ENCODE peak calls at places on chromosomes 2 and 18, in six cellular contexts. W is CD8-positive, alpha-beta memory T cell; Z is thyroid gland; S is IMR-90; X is ovary; N is upper lobe of right lung. V is an unnamed sample. For H3K9me3, the result is how much of the 10 kb centered on the place peaks cover.

GRCh38 chr18:23719634-23720201 is 30.5 kb downstream of the LAMA3 start:
- DNase-seq in W (no peak), S (peak), Z (peak), X (no peak), N (no peak), V (no peak)

GRCh38 chr18:78936251-78937005 is 43.2 kb upstream of the SALL3 start:
- DNase-seq in N (no peak), Z (no peak), S (no peak), W (no peak), X (no peak), V (no peak)

GRCh38 chr2:222753251-222753824 is 81.9 kb downstream of the MOGAT1 start:
- DNase-seq in W (no peak), Z (no peak), N (no peak), S (peak), X (no peak), V (no peak)

GRCh38 chr18:23036611-23037259 is 98.5 kb upstream of the CABLES1 start:
- DNase-seq in Z (no peak), W (no peak), S (no peak), N (no peak), X (no peak), V (no peak)

GRCh38 chr2:65700004-65700651 is 267.7 kb upstream of the SPRED2 start:
- DNase-seq in W (no peak), S (no peak), Z (no peak), N (no peak), X (no peak), V (no peak)

GRCh38 chr2:234412726-234413125 is 84.2 kb downstream of the ARL4C start:
- DNase-seq in X (no peak), W (no peak), N (no peak), S (no peak), Z (no peak), V (no peak)

GRCh38 chr2:218070587-218070986 is 1.5 kb downstream of the RUFY4 start:
- DNase-seq in W (no peak), N (no peak), X (no peak), Z (no peak), S (no peak), V (no peak)

GRCh38 chr2:85389139-85389538 is 21.0 kb downstream of the CAPG start:
- DNase-seq in S (no peak), Z (no peak), W (no peak), N (no peak), X (peak), V (no peak)

GRCh38 chr18:60684843-60685513 is 312.4 kb upstream of the MC4R start:
- DNase-seq in Z (no peak), S (peak), N (no peak), W (no peak), X (no peak), V (no peak)

GRCh38 chr2:74658516-74658915 is 4.5 kb downstream of the SEMA4F start:
- DNase-seq in N (no peak), W (no peak), X (no peak), S (peak), Z (no peak), V (no peak)

GRCh38 chr2:148552675-148553331 is 91.7 kb upstream of the EPC2 start:
- DNase-seq in N (no peak), Z (peak), W (no peak), S (peak), X (no peak), V (no peak)

GRCh38 chr18:79182047-79182713 is 113.0 kb downstream of the ATP9B start:
- DNase-seq in N (no peak), S (no peak), W (no peak), X (no peak), Z (no peak), V (no peak)

GRCh38 chr18:46481048-46481846 is 175.8 kb downstream of the LOXHD1 start:
- DNase-seq in N (no peak), S (peak), W (peak), Z (peak), X (no peak), V (peak)

GRCh38 chr18:79011300-79011870 is 31.8 kb downstream of the SALL3 start:
- DNase-seq in S (no peak), N (no peak), Z (no peak), X (no peak), W (no peak), V (no peak)

GRCh38 chr2:214987261-214987660 is 151.2 kb downstream of the ABCA12 start:
- DNase-seq in S (no peak), W (no peak), X (no peak), N (no peak), Z (no peak), V (no peak)

GRCh38 chr2:241947876-241948275 is 78.3 kb downstream of the RTP5 start:
- DNase-seq in N (no peak), W (no peak), Z (no peak), S (no peak), X (no peak), V (no peak)

GRCh38 chr2:167134381-167135072 is 246.2 kb downstream of the XIRP2 start:
- DNase-seq in S (peak), N (no peak), Z (no peak), W (no peak), X (no peak), V (no peak)

GRCh38 chr2:237196866-237197618 is 111.4 kb downstream of the COPS8 start:
- DNase-seq in N (no peak), Z (no peak), X (peak), W (no peak), S (peak), V (no peak)

GRCh38 chr2:113910110-113910717 is 20.3 kb downstream of the ACTR3 start:
- DNase-seq in W (peak), N (no peak), S (peak), X (no peak), Z (no peak), V (no peak)

GRCh38 chr2:190446750-190447516 is 38.8 kb downstream of the MFSD6 start:
- DNase-seq in X (no peak), S (peak), N (no peak), Z (no peak), W (no peak), V (no peak)

GRCh38 chr2:11610624-11611242 is 59.3 kb downstream of the NTSR2 start:
- DNase-seq in W (no peak), N (peak), Z (no peak), S (no peak), X (no peak), V (no peak)

GRCh38 chr2:80348953-80349352 is 44.4 kb upstream of the LRRTM1 start:
- DNase-seq in S (no peak), X (no peak), N (no peak), W (no peak), Z (no peak), V (no peak)

GRCh38 chr18:14925281-14925709 is 177.3 kb downstream of the ANKRD30B start:
- DNase-seq in N (no peak), X (no peak), S (no peak), W (no peak), Z (no peak), V (no peak)

GRCh38 chr2:216495656-216496055 is 3.0 kb upstream of the RPL37A start:
- DNase-seq in X (no peak), N (no peak), Z (no peak), W (no peak), S (peak), V (no peak)

GRCh38 chr2:102226612-102227351 is 40.0 kb downstream of the IL1RL2 start:
- DNase-seq in W (no peak), Z (no peak), S (peak), N (no peak), X (no peak), V (no peak)

GRCh38 chr2:164538250-164538866 is 82.9 kb downstream of the GRB14 start:
- DNase-seq in Z (no peak), N (no peak), W (no peak), X (no peak), S (peak), V (no peak)

GRCh38 chr2:233834378-233834777 is 20.0 kb downstream of the HJURP start:
- DNase-seq in S (no peak), W (no peak), X (no peak), Z (no peak), N (no peak), V (no peak)

GRCh38 chr2:30758315-30758714 is 48.9 kb downstream of the CAPN13 start:
- DNase-seq in Z (no peak), X (no peak), S (no peak), W (no peak), N (peak), V (no peak)

GRCh38 chr2:8993902-8994278 is 9.6 kb downstream of the MBOAT2 start:
- DNase-seq in S (no peak), X (no peak), N (no peak), W (no peak), Z (no peak), V (no peak)

GRCh38 chr2:128787616-128788015 is 468.9 kb upstream of the HS6ST1 start:
- DNase-seq in N (no peak), S (no peak), W (no peak), X (no peak), Z (no peak), V (no peak)

GRCh38 chr18:28063181-28063790 is 113.6 kb downstream of the CDH2 start:
- DNase-seq in S (peak), W (no peak), N (no peak), Z (no peak), X (no peak), V (no peak)

GRCh38 chr2:229715895-229716507 is 1.6 kb upstream of the DNER start:
- DNase-seq in N (no peak), W (no peak), X (no peak), Z (no peak), S (no peak), V (no peak)

GRCh38 chr2:101396352-101396717 is 9.0 kb upstream of the CREG2 start:
- DNase-seq in N (no peak), W (no peak), S (peak), X (no peak), Z (no peak), V (no peak)

DNA sequence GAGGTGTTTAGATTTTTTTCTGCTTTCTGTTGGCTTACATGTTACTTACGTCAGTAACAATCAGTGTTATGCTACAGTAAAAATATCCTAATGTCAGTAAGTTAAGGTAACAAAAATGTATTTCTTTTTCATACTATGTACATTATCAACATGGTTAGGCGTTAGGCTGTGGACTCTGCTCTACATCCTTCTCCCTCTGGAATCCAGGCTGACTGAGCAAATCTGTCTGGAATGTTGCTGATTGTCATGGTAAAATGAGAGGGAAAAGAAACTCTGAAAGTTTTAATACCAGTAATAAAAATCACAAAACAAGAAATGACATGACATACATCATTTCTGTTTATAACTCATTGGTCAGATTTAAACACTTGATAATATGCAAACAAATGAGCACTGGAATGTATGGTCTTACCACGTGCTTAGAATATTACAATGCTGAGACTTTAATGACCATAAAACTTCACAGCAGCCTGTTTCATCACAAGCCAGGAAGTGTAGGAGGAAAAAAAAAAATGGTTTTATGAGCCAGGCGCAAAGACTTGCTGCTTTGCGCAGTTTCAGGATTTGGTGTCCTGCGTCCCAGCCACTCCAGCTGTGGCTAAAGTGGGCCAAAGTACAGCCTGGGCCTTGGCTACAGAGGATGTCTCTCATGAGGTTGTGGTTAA is 252.4 kb downstream of the FSIP2 start:
- DNase-seq in S (peak), X (no peak), Z (no peak), W (no peak), N (no peak), V (no peak)
- H3K9me3 ChIP-seq in S (under half), X (under half), Z (under half), W (under half), N (under half), V (under half)

GRCh38 chr2:172545408-172546075 is 10.3 kb upstream of the PDK1 start:
- DNase-seq in W (no peak), X (no peak), Z (no peak), S (no peak), N (no peak), V (no peak)
- H3K9me3 ChIP-seq in W (under half), X (under half), Z (under half), S (under half), N (under half), V (under half)

GRCh38 chr18:37042381-37042780 is 213.5 kb downstream of the KIAA1328 start:
- DNase-seq in Z (no peak), S (no peak), X (no peak), W (no peak), N (no peak), V (no peak)
- H3K9me3 ChIP-seq in Z (under half), S (under half), X (under half), W (under half), N (under half), V (under half)

GRCh38 chr2:2848621-2849443 is 517.8 kb upstream of the MYT1L start:
- DNase-seq in Z (no peak), S (no peak), N (peak), X (no peak), W (no peak), V (no peak)

GRCh38 chr2:2847131-2847740 is 516.2 kb upstream of the MYT1L start:
- DNase-seq in W (no peak), S (no peak), N (peak), X (no peak), Z (no peak), V (no peak)

GRCh38 chr2:2849464-2850217 is 518.6 kb upstream of the MYT1L start:
- DNase-seq in X (no peak), Z (no peak), S (no peak), W (no peak), N (no peak), V (no peak)

GRCh38 chr2:2846379-2847130 is 515.5 kb upstream of the MYT1L start:
- DNase-seq in S (no peak), N (peak), W (no peak), Z (peak), X (no peak), V (no peak)

GRCh38 chr2:2848198-2848597 is 517.1 kb upstream of the MYT1L start:
- DNase-seq in X (no peak), Z (no peak), W (no peak), S (no peak), N (no peak), V (no peak)
- H3K9me3 ChIP-seq in X (under half), Z (under half), W (under half), S (half or more), N (under half), V (under half)

DNA sequence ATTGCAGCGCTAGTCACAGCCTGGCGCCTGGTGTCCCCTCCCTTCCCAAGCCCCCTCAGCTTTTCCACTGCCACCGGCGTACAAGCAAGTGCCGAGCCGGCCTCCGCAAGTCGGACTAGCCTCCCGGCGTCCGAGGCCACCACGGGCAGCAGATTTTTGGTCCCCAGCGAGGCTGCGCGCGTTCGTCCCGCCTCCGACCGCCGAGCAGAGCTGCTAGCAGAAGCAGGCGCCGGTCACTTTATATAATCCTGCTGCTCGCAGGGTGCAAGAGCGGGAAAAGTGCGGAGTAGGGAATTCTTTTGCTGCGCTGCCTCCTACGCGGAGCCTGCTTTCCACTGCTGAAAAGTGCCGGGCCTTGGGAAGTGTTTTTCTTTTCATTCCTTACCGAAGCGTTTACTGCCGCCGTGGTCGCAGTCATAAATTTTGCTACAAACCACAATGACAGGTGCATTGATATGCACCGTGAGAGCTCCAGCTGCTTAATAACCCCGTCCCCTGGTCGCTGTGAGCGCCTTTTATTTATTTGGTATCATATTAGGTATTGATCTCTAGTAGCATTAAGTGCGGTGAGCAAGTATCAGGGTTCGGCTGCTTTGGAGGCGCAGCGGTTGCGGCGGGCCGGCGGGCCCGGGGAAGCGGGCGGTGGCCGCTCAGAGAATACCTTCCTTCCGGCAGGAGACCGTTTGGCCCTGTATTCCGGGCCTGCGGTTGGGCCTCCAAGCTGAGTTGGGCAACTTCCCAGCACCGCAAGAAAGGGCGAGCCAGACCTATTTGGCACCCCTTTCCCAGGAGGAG is 7.9 kb downstream of the HOXD3 start:
- DNase-seq in N (peak), X (no peak), S (no peak), Z (no peak), W (no peak), V (no peak)
- H3K9me3 ChIP-seq in N (under half), X (under half), S (under half), Z (under half), W (under half), V (under half)

GRCh38 chr2:69255760-69256159 is 131.3 kb downstream of the GFPT1 start:
- DNase-seq in N (no peak), Z (no peak), X (no peak), W (no peak), S (no peak), V (no peak)

DNA sequence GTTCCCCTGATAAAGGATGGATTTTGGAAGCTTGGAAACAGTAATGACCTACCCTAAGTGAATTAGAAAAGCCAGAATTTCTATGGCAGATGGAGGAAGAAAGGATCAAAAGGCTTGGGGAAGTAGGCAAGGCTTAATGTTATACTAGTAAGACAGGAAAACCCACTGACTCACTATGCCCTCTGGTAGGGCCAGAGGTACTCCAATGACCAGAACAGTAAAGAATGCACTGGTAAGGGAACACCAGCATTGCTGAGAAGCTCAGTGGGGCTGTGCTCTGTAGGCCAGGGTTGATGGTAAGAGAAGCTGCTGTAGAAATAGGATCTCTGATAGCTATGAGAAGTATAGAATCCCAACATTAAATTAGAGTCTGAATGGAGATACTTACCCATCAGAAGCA is 126.4 kb downstream of the GFPT1 start:
- DNase-seq in N (no peak), W (no peak), X (no peak), S (peak), Z (no peak), V (no peak)
- H3K9me3 ChIP-seq in N (under half), W (under half), X (under half), S (under half), Z (under half), V (under half)

GRCh38 chr2:108835038-108835437 is 48.5 kb downstream of the CCDC138 start:
- DNase-seq in Z (no peak), S (no peak), X (no peak), N (no peak), W (no peak), V (no peak)

GRCh38 chr2:108837198-108837597 is 50.6 kb downstream of the CCDC138 start:
- DNase-seq in Z (no peak), X (no peak), W (no peak), N (no peak), S (no peak), V (no peak)

GRCh38 chr2:108829916-108830315 is 43.3 kb downstream of the CCDC138 start:
- DNase-seq in N (no peak), S (no peak), X (no peak), Z (no peak), W (no peak), V (no peak)

GRCh38 chr2:108833219-108833618 is 46.6 kb downstream of the CCDC138 start:
- DNase-seq in N (no peak), S (peak), X (no peak), W (no peak), Z (no peak), V (no peak)

DNA sequence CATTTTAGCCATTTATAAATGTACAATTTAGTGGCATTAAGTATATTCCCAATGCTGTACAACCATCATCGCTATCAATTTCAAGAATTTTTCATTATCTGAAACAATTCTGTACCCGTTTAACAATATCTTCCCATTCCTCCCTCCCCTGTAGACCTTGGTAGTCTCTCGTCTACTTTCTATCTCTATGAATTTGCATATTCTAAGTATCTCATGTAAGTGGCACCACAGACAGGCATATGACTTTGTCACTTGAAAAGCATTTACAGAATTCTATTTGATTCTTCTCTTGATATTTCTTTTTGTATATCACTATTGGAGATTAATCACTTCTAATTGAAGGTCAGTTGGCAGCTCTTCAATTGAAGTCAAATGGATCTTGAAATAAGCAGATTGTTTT is 48.0 kb downstream of the CCDC138 start:
- DNase-seq in X (no peak), Z (no peak), N (no peak), S (no peak), W (no peak), V (no peak)
- H3K9me3 ChIP-seq in X (under half), Z (under half), N (under half), S (under half), W (under half), V (under half)

DNA sequence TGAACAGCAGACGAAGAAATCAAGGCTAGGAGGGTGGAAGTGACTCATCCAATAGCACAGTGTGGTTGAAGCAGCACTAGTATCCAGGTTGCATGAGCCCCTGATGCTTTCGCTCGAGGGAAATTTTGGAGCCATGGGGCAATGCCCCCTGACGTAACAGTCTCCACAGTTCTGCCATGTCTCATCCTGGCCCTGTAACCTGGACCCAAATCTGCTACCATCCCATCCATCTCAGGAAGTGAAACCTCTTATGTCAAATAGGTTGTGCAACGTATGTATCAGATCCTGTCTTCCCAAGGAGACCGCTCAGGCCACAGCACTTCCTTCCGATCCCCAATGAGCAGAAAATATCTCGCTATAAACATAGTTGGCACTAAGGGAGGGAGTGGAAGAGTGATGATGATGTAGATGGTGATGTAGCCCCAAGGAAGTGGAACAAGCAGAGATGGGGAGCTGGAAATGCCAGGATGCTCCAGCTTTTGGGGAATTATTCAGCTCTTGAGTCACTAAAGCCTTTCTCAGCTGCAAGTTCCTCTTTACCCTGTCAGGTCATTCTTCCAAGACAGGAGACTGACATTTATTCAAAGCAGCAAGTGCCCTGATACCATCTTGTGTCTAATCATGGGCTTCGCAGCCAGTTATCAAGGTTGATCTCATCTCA is 3.0 kb upstream of the IL1B start:
- DNase-seq in S (no peak), Z (no peak), W (no peak), N (no peak), X (no peak), V (no peak)
- H3K9me3 ChIP-seq in S (under half), Z (under half), W (under half), N (under half), X (under half), V (under half)

GRCh38 chr2:49416252-49416651 is 261.9 kb upstream of the FSHR start:
- DNase-seq in X (no peak), Z (no peak), S (no peak), N (no peak), W (no peak), V (no peak)
- H3K9me3 ChIP-seq in X (under half), Z (under half), S (under half), N (under half), W (under half), V (under half)

V was measured in T-helper 17 cell.